ENCODE peak calls at places on chromosomes 1 and 21, in five cellular contexts. One of them, this sample, is unnamed.

GRCh38 chr1:237583270-237583669 is 307.5 kb downstream of the ZP4 start:
- DNase-seq in Panc1: no peak
- DNase-seq in HepG2: no peak
- DNase-seq in GM23338: no peak
- DNase-seq in HL-60: no peak
- DNase-seq in this sample: no peak

GRCh38 chr1:91138959-91139358 is 117.1 kb upstream of the ZNF644 start:
- DNase-seq in Panc1: no peak
- DNase-seq in HepG2: no peak
- DNase-seq in GM23338: no peak
- DNase-seq in HL-60: no peak
- DNase-seq in this sample: no peak

GRCh38 chr21:40667964-40668363 is 179.0 kb downstream of the DSCAM start:
- DNase-seq in Panc1: no peak
- DNase-seq in HepG2: no peak
- DNase-seq in GM23338: no peak
- DNase-seq in HL-60: no peak
- DNase-seq in this sample: no peak

GRCh38 chr21:26106562-26106961 is 64.0 kb downstream of the APP start:
- DNase-seq in Panc1: no peak
- DNase-seq in HepG2: no peak
- DNase-seq in GM23338: peak; percentile 55
- DNase-seq in HL-60: no peak
- DNase-seq in this sample: no peak

GRCh38 chr1:6942990-6943389 is 157.7 kb downstream of the CAMTA1 start:
- DNase-seq in Panc1: no peak
- DNase-seq in HepG2: no peak
- DNase-seq in GM23338: no peak
- DNase-seq in HL-60: no peak
- DNase-seq in this sample: no peak

GRCh38 chr1:24673336-24673735 is 30.2 kb downstream of the SRRM1 start:
- DNase-seq in Panc1: no peak
- DNase-seq in HepG2: no peak
- DNase-seq in GM23338: no peak
- DNase-seq in HL-60: no peak
- DNase-seq in this sample: no peak

GRCh38 chr1:19643113-19643512 is 998 bp upstream of the NBL1 start:
- DNase-seq in Panc1: no peak
- DNase-seq in HepG2: peak; percentile 41
- DNase-seq in GM23338: no peak
- DNase-seq in HL-60: no peak
- DNase-seq in this sample: peak; percentile 87

GRCh38 chr1:183092350-183092749 is 69.1 kb downstream of the LAMC1 start:
- DNase-seq in Panc1: no peak
- DNase-seq in HepG2: no peak
- DNase-seq in GM23338: no peak
- DNase-seq in HL-60: no peak
- DNase-seq in this sample: no peak

GRCh38 chr1:40078512-40079333 is 18.3 kb downstream of the PPT1 start:
- DNase-seq in Panc1: no peak
- DNase-seq in HepG2: peak; percentile 59
- DNase-seq in GM23338: peak; percentile 88
- DNase-seq in HL-60: peak; percentile 51
- DNase-seq in this sample: peak; percentile 35

GRCh38 chr1:27600500-27601175 is 3.3 kb downstream of the AHDC1 start:
- DNase-seq in Panc1: no peak
- DNase-seq in HepG2: peak; percentile 34
- DNase-seq in GM23338: peak; percentile 75
- DNase-seq in HL-60: no peak
- DNase-seq in this sample: no peak

GRCh38 chr1:220281159-220281574 is 8.9 kb upstream of the RAB3GAP2 start:
- DNase-seq in Panc1: no peak
- DNase-seq in HepG2: no peak
- DNase-seq in GM23338: peak; percentile 60
- DNase-seq in HL-60: no peak
- DNase-seq in this sample: no peak

GRCh38 chr1:98422821-98423220 is 238.7 kb upstream of the SNX7 start:
- DNase-seq in Panc1: no peak
- DNase-seq in HepG2: no peak
- DNase-seq in GM23338: no peak
- DNase-seq in HL-60: no peak
- DNase-seq in this sample: no peak

GRCh38 chr21:17911628-17912027 is 92.5 kb upstream of the C21orf91 start:
- DNase-seq in Panc1: no peak
- DNase-seq in HepG2: no peak
- DNase-seq in GM23338: no peak
- DNase-seq in HL-60: no peak
- DNase-seq in this sample: no peak

GRCh38 chr1:3899776-3900149 is 309 bp downstream of the C1orf174 start:
- DNase-seq in Panc1: no peak
- DNase-seq in HepG2: no peak
- DNase-seq in GM23338: peak; percentile 88
- DNase-seq in HL-60: no peak
- DNase-seq in this sample: no peak

GRCh38 chr1:10941891-10942541 is 70.4 kb upstream of the TARDBP start:
- DNase-seq in Panc1: peak; percentile 35
- DNase-seq in HepG2: no peak
- DNase-seq in GM23338: peak; percentile 83
- DNase-seq in HL-60: peak; percentile 12
- DNase-seq in this sample: peak; percentile 70

GRCh38 chr1:41353744-41354143 is 7.5 kb upstream of the FOXO6 start:
- DNase-seq in Panc1: no peak
- DNase-seq in HepG2: no peak
- DNase-seq in GM23338: no peak
- DNase-seq in HL-60: peak; percentile 82
- DNase-seq in this sample: no peak

GRCh38 chr1:174074757-174075156 is 52.6 kb upstream of the RC3H1 start:
- DNase-seq in Panc1: no peak
- DNase-seq in HepG2: no peak
- DNase-seq in GM23338: no peak
- DNase-seq in HL-60: no peak
- DNase-seq in this sample: no peak

GRCh38 chr1:94648225-94649007 is 106.9 kb upstream of the F3 start:
- DNase-seq in Panc1: no peak
- DNase-seq in HepG2: no peak
- DNase-seq in GM23338: no peak
- DNase-seq in HL-60: no peak
- DNase-seq in this sample: peak; percentile 56

GRCh38 chr1:175150596-175151319 is 41.8 kb downstream of the KIAA0040 start:
- DNase-seq in Panc1: no peak
- DNase-seq in HepG2: no peak
- DNase-seq in GM23338: peak; percentile 21
- DNase-seq in HL-60: no peak
- DNase-seq in this sample: no peak

GRCh38 chr1:155253797-155254196 is 1.5 kb downstream of the ENTREP3 start:
- DNase-seq in Panc1: no peak
- DNase-seq in HepG2: no peak
- DNase-seq in GM23338: no peak
- DNase-seq in HL-60: no peak
- DNase-seq in this sample: no peak

GRCh38 chr1:150566589-150567340 is 12.6 kb downstream of the MCL1 start:
- DNase-seq in Panc1: no peak
- DNase-seq in HepG2: no peak
- DNase-seq in GM23338: no peak
- DNase-seq in HL-60: no peak
- DNase-seq in this sample: no peak

GRCh38 chr1:204975568-204976235 is 67.3 kb upstream of the CNTN2 start:
- DNase-seq in Panc1: peak; percentile 33
- DNase-seq in HepG2: peak; percentile 21
- DNase-seq in GM23338: peak; percentile 79
- DNase-seq in HL-60: no peak
- DNase-seq in this sample: peak; percentile 44

GRCh38 chr1:11044849-11045427 is 2.1 kb downstream of the MASP2 start:
- DNase-seq in Panc1: no peak
- DNase-seq in HepG2: no peak
- DNase-seq in GM23338: no peak
- DNase-seq in HL-60: no peak
- DNase-seq in this sample: no peak

GRCh38 chr1:26019641-26020315 is 1.8 kb upstream of the EXTL1 start:
- DNase-seq in Panc1: no peak
- DNase-seq in HepG2: no peak
- DNase-seq in GM23338: no peak
- DNase-seq in HL-60: no peak
- DNase-seq in this sample: no peak

GRCh38 chr1:203440780-203441179 is 34.8 kb upstream of the PRELP start:
- DNase-seq in Panc1: no peak
- DNase-seq in HepG2: no peak
- DNase-seq in GM23338: peak; percentile 32
- DNase-seq in HL-60: no peak
- DNase-seq in this sample: peak; percentile 83

GRCh38 chr1:9849691-9850441 is 26.1 kb upstream of the CLSTN1 start:
- DNase-seq in Panc1: no peak
- DNase-seq in HepG2: no peak
- DNase-seq in GM23338: peak; percentile 53
- DNase-seq in HL-60: peak; percentile 66
- DNase-seq in this sample: no peak

GRCh38 chr1:57350619-57351018 is 73.2 kb downstream of the DAB1 start:
- DNase-seq in Panc1: no peak
- DNase-seq in HepG2: no peak
- DNase-seq in GM23338: no peak
- DNase-seq in HL-60: no peak
- DNase-seq in this sample: no peak

GRCh38 chr21:15466329-15466728 is 263.5 kb upstream of the USP25 start:
- DNase-seq in Panc1: no peak
- DNase-seq in HepG2: no peak
- DNase-seq in GM23338: no peak
- DNase-seq in HL-60: no peak
- DNase-seq in this sample: no peak

GRCh38 chr21:42010507-42011493 is 640 bp upstream of the ZBTB21 start:
- DNase-seq in Panc1: no peak
- DNase-seq in HepG2: peak; percentile 20
- DNase-seq in GM23338: peak; percentile 55
- DNase-seq in HL-60: no peak
- DNase-seq in this sample: peak; percentile 48

GRCh38 chr1:95084317-95085176 is 11.8 kb upstream of the ALG14 start:
- DNase-seq in Panc1: no peak
- DNase-seq in HepG2: peak; percentile 80
- DNase-seq in GM23338: peak; percentile 83
- DNase-seq in HL-60: no peak
- DNase-seq in this sample: no peak

GRCh38 chr1:156727914-156728598 is at the start of gene METTL25B:
- DNase-seq in Panc1: no peak
- DNase-seq in HepG2: peak; percentile 75
- DNase-seq in GM23338: peak; percentile 93
- DNase-seq in HL-60: peak; percentile 89
- DNase-seq in this sample: peak; percentile 88

GRCh38 chr1:66239834-66240233 is 294.1 kb upstream of the SGIP1 start:
- DNase-seq in Panc1: no peak
- DNase-seq in HepG2: no peak
- DNase-seq in GM23338: peak; percentile 73
- DNase-seq in HL-60: no peak
- DNase-seq in this sample: no peak
- TF ChIP-seq CTCF in Panc1: peak; percentile 4
- TF ChIP-seq CTCF in HepG2: no peak
- TF ChIP-seq CTCF in GM23338: peak; percentile 43
- TF ChIP-seq CTCF in HL-60: no peak
- TF ChIP-seq CTCF in this sample: no peak

GRCh38 chr1:208209896-208210589 is 34.1 kb downstream of the PLXNA2 start:
- DNase-seq in Panc1: no peak
- DNase-seq in HepG2: no peak
- DNase-seq in GM23338: no peak
- DNase-seq in HL-60: no peak
- DNase-seq in this sample: no peak

GRCh38 chr1:208211901-208212843 is 32.0 kb downstream of the PLXNA2 start:
- DNase-seq in Panc1: no peak
- DNase-seq in HepG2: no peak
- DNase-seq in GM23338: no peak
- DNase-seq in HL-60: no peak
- DNase-seq in this sample: no peak

GRCh38 chr1:208215393-208215792 is 28.8 kb downstream of the PLXNA2 start:
- DNase-seq in Panc1: no peak
- DNase-seq in HepG2: no peak
- DNase-seq in GM23338: no peak
- DNase-seq in HL-60: no peak
- DNase-seq in this sample: no peak

GRCh38 chr1:208213786-208214185 is 30.4 kb downstream of the PLXNA2 start:
- DNase-seq in Panc1: no peak
- DNase-seq in HepG2: no peak
- DNase-seq in GM23338: no peak
- DNase-seq in HL-60: no peak
- DNase-seq in this sample: no peak

DNA sequence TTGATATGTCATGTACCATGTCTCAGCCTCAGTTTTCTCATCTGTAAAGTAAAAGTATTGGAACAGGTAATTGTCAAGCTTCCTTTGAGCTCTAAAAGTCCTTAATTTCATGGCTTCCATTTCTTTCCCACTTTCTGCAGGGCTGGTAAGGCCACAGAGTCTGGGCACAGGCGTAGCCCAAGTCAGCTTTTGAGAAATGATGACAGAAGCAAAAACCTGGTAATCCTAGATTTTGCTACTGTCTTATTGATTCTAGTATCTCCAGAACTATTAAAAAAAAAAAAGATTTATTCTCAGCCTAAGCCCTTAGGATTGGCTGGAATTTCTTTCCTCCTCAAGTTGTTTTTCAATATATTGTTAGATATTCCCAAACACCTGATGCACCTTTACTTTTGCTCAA is 31.3 kb downstream of the PLXNA2 start:
- DNase-seq in Panc1: no peak
- DNase-seq in HepG2: no peak
- DNase-seq in GM23338: no peak
- DNase-seq in HL-60: no peak
- DNase-seq in this sample: no peak
- H3K27ac ChIP-seq in Panc1: no peak overlapping the region
- H3K27ac ChIP-seq in HepG2: no peak overlapping the region
- H3K27ac ChIP-seq in GM23338: no peak overlapping the region
- H3K27ac ChIP-seq in HL-60: no peak overlapping the region
- H3K27ac ChIP-seq in this sample: no peak overlapping the region

GRCh38 chr1:87969040-87969439 is 640.4 kb downstream of the LMO4 start:
- DNase-seq in Panc1: no peak
- DNase-seq in HepG2: no peak
- DNase-seq in GM23338: no peak
- DNase-seq in HL-60: no peak
- DNase-seq in this sample: no peak

GRCh38 chr1:87963566-87963965 is 634.9 kb downstream of the LMO4 start:
- DNase-seq in Panc1: no peak
- DNase-seq in HepG2: no peak
- DNase-seq in GM23338: no peak
- DNase-seq in HL-60: no peak
- DNase-seq in this sample: no peak

GRCh38 chr1:87965193-87965592 is 636.5 kb downstream of the LMO4 start:
- DNase-seq in Panc1: no peak
- DNase-seq in HepG2: no peak
- DNase-seq in GM23338: no peak
- DNase-seq in HL-60: no peak
- DNase-seq in this sample: no peak

GRCh38 chr1:87972818-87973217 is 644.1 kb downstream of the LMO4 start:
- DNase-seq in Panc1: no peak
- DNase-seq in HepG2: no peak
- DNase-seq in GM23338: no peak
- DNase-seq in HL-60: no peak
- DNase-seq in this sample: no peak

GRCh38 chr1:87968259-87968955 is 639.7 kb downstream of the LMO4 start:
- DNase-seq in Panc1: no peak
- DNase-seq in HepG2: no peak
- DNase-seq in GM23338: peak; percentile 56
- DNase-seq in HL-60: no peak
- DNase-seq in this sample: peak; percentile 14
- TF ChIP-seq POLR2AphosphoS5 in Panc1: no peak
- TF ChIP-seq POLR2AphosphoS5 in HepG2: no peak
- TF ChIP-seq POLR2AphosphoS5 in GM23338: no peak
- TF ChIP-seq POLR2AphosphoS5 in HL-60: no peak
- TF ChIP-seq POLR2AphosphoS5 in this sample: no peak

GRCh38 chr1:230978491-230979388 is at the start of the genes ARV1 and TTC13:
- DNase-seq in Panc1: peak; percentile 92
- DNase-seq in HepG2: peak; percentile 98
- DNase-seq in GM23338: peak; percentile 99
- DNase-seq in HL-60: peak; percentile 96
- DNase-seq in this sample: peak; percentile 99
- TF ChIP-seq CTCF in Panc1: peak; percentile 63
- TF ChIP-seq CTCF in HepG2: peak; percentile 85
- TF ChIP-seq CTCF in GM23338: peak; percentile 31
- TF ChIP-seq CTCF in HL-60: peak; percentile 2
- TF ChIP-seq CTCF in this sample: peak; percentile 52